ENCODE peak calls at places on chromosomes 11 and 22, in nine cellular contexts. V is transverse colon, A is A549, F is tibial nerve, N is prostate gland, R is HCT116, S is endothelial cell of umbilical vein, J is testis, W is Peyer's patch. P is an unnamed sample.

GRCh38 chr11:38547464-38547863 is 1949.4 kb upstream of the RAG2 start:
- DNase-seq in V (no peak), A (no peak), F (no peak), N (no peak), R (no peak), S (no peak), J (no peak), W (no peak), P (no peak)

GRCh38 chr22:44211946-44212930 is 31.5 kb downstream of the PARVG start:
- DNase-seq in V (no peak), A (no peak), F (no peak), N (no peak), R (no peak), S (no peak), J (no peak), W (no peak), P (no peak)

GRCh38 chr11:115918579-115918978 is 414.4 kb upstream of the CADM1 start:
- DNase-seq in V (no peak), A (no peak), F (no peak), N (no peak), R (no peak), S (no peak), J (no peak), W (no peak), P (no peak)

GRCh38 chr22:40276877-40277823 is 69.2 kb upstream of the ADSL start:
- DNase-seq in V (no peak), A (no peak), F (no peak), N (no peak), R (no peak), S (peak), J (peak), W (no peak), P (no peak)

GRCh38 chr11:24391165-24391564 is 105.7 kb upstream of the LUZP2 start:
- DNase-seq in V (no peak), A (peak), F (no peak), N (no peak), R (no peak), S (no peak), J (no peak), W (no peak), P (no peak)

GRCh38 chr11:75339685-75340409 is 11.6 kb downstream of the ARRB1 start:
- DNase-seq in V (no peak), A (peak), F (no peak), N (no peak), R (no peak), S (peak), J (no peak), W (peak), P (no peak)

GRCh38 chr11:65316979-65317786 is 2.5 kb downstream of the CDC42EP2 start:
- DNase-seq in V (peak), A (peak), F (peak), N (peak), R (peak), S (peak), J (peak), W (peak), P (peak)

GRCh38 chr22:48075604-48076400 is 1313.4 kb downstream of the TBC1D22A start:
- DNase-seq in V (no peak), A (no peak), F (no peak), N (no peak), R (no peak), S (no peak), J (no peak), W (no peak), P (no peak)

GRCh38 chr22:35631597-35631996 is 14.5 kb upstream of the MB start:
- DNase-seq in V (peak), A (peak), F (no peak), N (no peak), R (peak), S (peak), J (peak), W (peak), P (peak)

GRCh38 chr11:44866301-44866700 is 84.4 kb downstream of the TP53I11 start:
- DNase-seq in V (no peak), A (no peak), F (no peak), N (no peak), R (no peak), S (no peak), J (no peak), W (no peak), P (no peak)

GRCh38 chr22:32746715-32747114 is 54.8 kb upstream of the TIMP3 start:
- DNase-seq in V (no peak), A (no peak), F (no peak), N (no peak), R (no peak), S (no peak), J (peak), W (no peak), P (no peak)

GRCh38 chr22:34410111-34410510 is 489.8 kb upstream of the LARGE1 start:
- DNase-seq in V (no peak), A (no peak), F (no peak), N (no peak), R (no peak), S (no peak), J (no peak), W (no peak), P (no peak)

GRCh38 chr11:2523821-2524391 is 79.1 kb downstream of the KCNQ1 start:
- DNase-seq in V (peak), A (no peak), F (peak), N (no peak), R (no peak), S (no peak), J (peak), W (peak), P (peak)

GRCh38 chr11:113782134-113782533 is 2.5 kb downstream of the CLDN25 start:
- DNase-seq in V (no peak), A (no peak), F (no peak), N (no peak), R (no peak), S (no peak), J (no peak), W (no peak), P (no peak)

GRCh38 chr22:43238526-43239006 is 51.6 kb upstream of the TTLL12 start:
- DNase-seq in V (no peak), A (no peak), F (no peak), N (no peak), R (no peak), S (no peak), J (peak), W (no peak), P (no peak)

GRCh38 chr11:67265633-67266423 is 445 bp upstream of the GRK2 start:
- DNase-seq in V (peak), A (peak), F (peak), N (peak), R (no peak), S (peak), J (peak), W (peak), P (peak)

GRCh38 chr22:47174096-47174495 is 411.6 kb downstream of the TBC1D22A start:
- DNase-seq in V (no peak), A (no peak), F (peak), N (no peak), R (no peak), S (no peak), J (no peak), W (peak), P (peak)

GRCh38 chr11:705646-706438 is at the start of gene EPS8L2:
- DNase-seq in V (peak), A (peak), F (no peak), N (peak), R (no peak), S (no peak), J (no peak), W (peak), P (peak)

GRCh38 chr22:48829908-48830307 is 997.8 kb downstream of the BRD1 start:
- DNase-seq in V (no peak), A (no peak), F (no peak), N (no peak), R (no peak), S (no peak), J (no peak), W (no peak), P (no peak)

GRCh38 chr11:68471360-68472340 is 11.1 kb downstream of the PPP6R3 start:
- DNase-seq in V (no peak), A (no peak), F (no peak), N (no peak), R (no peak), S (no peak), J (no peak), W (no peak), P (no peak)

GRCh38 chr11:8766043-8766992 is 83.7 kb downstream of the RPL27A start:
- DNase-seq in V (no peak), A (no peak), F (no peak), N (no peak), R (no peak), S (no peak), J (no peak), W (no peak), P (peak)

GRCh38 chr22:38177926-38178604 is 3.6 kb downstream of the PLA2G6 start:
- DNase-seq in V (peak), A (peak), F (no peak), N (peak), R (peak), S (peak), J (peak), W (peak), P (peak)

GRCh38 chr11:86676533-86677154 is 4.2 kb upstream of the ME3 start:
- DNase-seq in V (no peak), A (peak), F (no peak), N (no peak), R (peak), S (no peak), J (no peak), W (no peak), P (no peak)

GRCh38 chr11:27234043-27234668 is 128.9 kb downstream of the CCDC34 start:
- DNase-seq in V (peak), A (peak), F (no peak), N (no peak), R (no peak), S (no peak), J (no peak), W (peak), P (no peak)

GRCh38 chr22:35524966-35525686 is 15.5 kb upstream of the RASD2 start:
- DNase-seq in V (no peak), A (no peak), F (no peak), N (no peak), R (no peak), S (no peak), J (peak), W (no peak), P (no peak)

GRCh38 chr11:27514558-27514957 is 8.0 kb upstream of the LIN7C start:
- DNase-seq in V (no peak), A (no peak), F (no peak), N (peak), R (no peak), S (no peak), J (no peak), W (no peak), P (no peak)

GRCh38 chr22:22446527-22446926 is 62.0 kb downstream of the ZNF280B start:
- DNase-seq in V (no peak), A (no peak), F (no peak), N (no peak), R (no peak), S (no peak), J (no peak), W (no peak), P (no peak)

GRCh38 chr22:28021116-28021997 is 102.3 kb upstream of the PITPNB start:
- DNase-seq in V (no peak), A (no peak), F (no peak), N (no peak), R (no peak), S (no peak), J (peak), W (peak), P (no peak)

GRCh38 chr11:132610216-132610615 is 922.1 kb downstream of the OPCML start:
- DNase-seq in V (no peak), A (no peak), F (no peak), N (no peak), R (no peak), S (no peak), J (no peak), W (no peak), P (no peak)

GRCh38 chr11:27864046-27865025 is 164.1 kb upstream of the BDNF start:
- DNase-seq in V (peak), A (no peak), F (no peak), N (peak), R (no peak), S (no peak), J (no peak), W (no peak), P (peak)

GRCh38 chr11:111585371-111585770 is 16.9 kb upstream of the SIK2 start:
- DNase-seq in V (no peak), A (no peak), F (no peak), N (no peak), R (no peak), S (peak), J (no peak), W (no peak), P (no peak)

GRCh38 chr11:12288212-12288933 is 89.0 kb upstream of the PARVA start:
- DNase-seq in V (peak), A (peak), F (peak), N (peak), R (peak), S (peak), J (peak), W (peak), P (peak)

GRCh38 chr11:94790771-94791180 is 22.6 kb downstream of the AMOTL1 start:
- DNase-seq in V (no peak), A (no peak), F (no peak), N (no peak), R (peak), S (no peak), J (no peak), W (no peak), P (no peak)

GRCh38 chr11:102546427-102546826 is 15.9 kb upstream of the MMP7 start:
- DNase-seq in V (no peak), A (no peak), F (no peak), N (no peak), R (no peak), S (no peak), J (no peak), W (no peak), P (no peak)

GRCh38 chr11:20155683-20156279 is 4.5 kb downstream of the DBX1 start:
- DNase-seq in V (no peak), A (no peak), F (no peak), N (no peak), R (no peak), S (no peak), J (no peak), W (no peak), P (no peak)

GRCh38 chr11:19889531-19889930 is 176.9 kb downstream of the NAV2 start:
- DNase-seq in V (no peak), A (no peak), F (no peak), N (no peak), R (no peak), S (no peak), J (no peak), W (no peak), P (no peak)

GRCh38 chr11:128493570-128493965 is 93.8 kb downstream of the ETS1 start:
- DNase-seq in V (no peak), A (no peak), F (no peak), N (no peak), R (no peak), S (no peak), J (no peak), W (no peak), P (no peak)

GRCh38 chr11:128180446-128181089 is 406.8 kb downstream of the ETS1 start:
- DNase-seq in V (no peak), A (peak), F (no peak), N (no peak), R (no peak), S (peak), J (no peak), W (no peak), P (no peak)

GRCh38 chr22:31346733-31347250 is 646 bp upstream of the PATZ1 start:
- DNase-seq in V (peak), A (peak), F (peak), N (peak), R (no peak), S (peak), J (peak), W (peak), P (peak)
- TF ChIP-seq POLR2A in V (no peak), A (peak), F (no peak), N (no peak), R (no peak), S (peak), J (no peak), W (no peak), P (no peak)

DNA sequence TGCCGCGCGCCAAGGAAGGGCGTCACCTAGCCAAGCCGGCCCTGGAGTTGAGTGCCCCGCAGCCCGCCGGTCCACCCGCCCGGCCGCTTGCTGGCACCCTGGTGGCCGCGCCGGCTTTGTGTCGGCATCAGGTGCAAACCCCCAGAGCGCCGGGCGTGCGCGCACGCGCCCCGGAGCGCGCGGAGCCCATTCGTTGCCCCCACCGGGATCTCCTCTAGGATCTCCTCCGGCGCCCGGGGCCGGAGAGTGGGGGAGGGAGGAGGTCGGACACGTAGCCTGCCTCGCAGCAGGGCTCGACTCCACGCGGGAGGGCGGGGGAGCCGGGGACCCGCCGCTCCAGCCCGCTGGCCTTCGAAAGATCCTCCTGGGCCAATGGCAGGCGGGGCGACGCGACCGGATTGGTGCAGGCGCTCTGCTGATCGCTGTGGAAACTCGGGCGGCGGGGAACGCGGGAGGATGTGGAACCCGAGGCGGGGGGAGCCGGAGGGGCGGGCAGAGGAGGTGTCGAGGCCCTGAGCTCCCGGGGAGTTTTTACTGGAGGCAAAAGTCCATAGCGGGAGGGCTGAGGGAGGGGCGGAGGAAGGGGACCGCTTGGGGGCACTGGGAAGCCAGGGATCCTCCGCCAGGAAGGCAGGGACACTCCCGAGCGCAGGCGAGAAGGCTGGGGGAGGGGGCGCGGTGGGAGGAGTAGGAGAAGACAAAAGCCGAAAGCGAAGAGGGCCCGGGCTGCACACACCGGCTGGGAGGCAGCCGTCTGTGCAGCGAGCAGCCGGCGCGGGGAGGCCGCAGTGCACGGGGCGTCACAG is at the start of gene FADS2:
- DNase-seq in V (peak), A (peak), F (peak), N (peak), R (no peak), S (peak), J (peak), W (peak), P (peak)
- TF ChIP-seq CTCF in V (no peak), A (peak), F (no peak), N (no peak), R (no peak), S (peak), J (no peak), W (no peak), P (no peak)

GRCh38 chr22:50153756-50154140 is 16.8 kb upstream of the PANX2 start:
- DNase-seq in V (no peak), A (no peak), F (no peak), N (no peak), R (no peak), S (no peak), J (no peak), W (no peak), P (no peak)

GRCh38 chr22:50161508-50162390 is 8.8 kb upstream of the PANX2 start:
- DNase-seq in V (no peak), A (no peak), F (no peak), N (no peak), R (no peak), S (no peak), J (no peak), W (no peak), P (no peak)

GRCh38 chr22:50162391-50162956 is 8.1 kb upstream of the PANX2 start:
- DNase-seq in V (no peak), A (no peak), F (no peak), N (no peak), R (no peak), S (no peak), J (no peak), W (no peak), P (no peak)

GRCh38 chr22:50160947-50161346 is 9.6 kb upstream of the PANX2 start:
- DNase-seq in V (no peak), A (no peak), F (no peak), N (no peak), R (no peak), S (no peak), J (no peak), W (no peak), P (no peak)

DNA sequence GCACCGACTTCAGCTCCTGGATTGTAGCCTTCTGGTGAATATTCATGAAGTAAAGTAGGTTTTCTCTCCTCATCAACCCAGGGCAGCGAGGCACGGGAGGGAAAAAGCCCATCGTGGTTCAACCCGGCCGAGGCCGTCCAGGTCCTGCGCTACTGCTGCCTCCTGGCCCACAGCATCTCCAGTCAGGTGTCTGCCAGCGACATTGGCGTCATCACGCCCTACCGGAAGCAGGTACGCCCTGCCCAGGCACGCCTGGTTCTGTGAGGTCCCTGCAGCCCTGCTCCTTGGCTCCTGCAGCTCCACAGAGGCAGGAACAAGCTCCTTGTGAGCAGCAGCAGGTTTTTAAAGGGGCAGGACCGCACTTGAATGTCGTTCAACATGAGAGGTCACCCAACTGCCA is 12.6 kb upstream of the PANX2 start:
- DNase-seq in V (peak), A (no peak), F (no peak), N (peak), R (no peak), S (no peak), J (no peak), W (peak), P (peak)
- H3K27ac ChIP-seq in V (no peak), A (no peak), F (no peak), N (peak), R (no peak), S (no peak), J (no peak), W (no peak), P (peak)

GRCh38 chr22:19406846-19407245 is 24.7 kb downstream of the HIRA start:
- DNase-seq in V (no peak), A (no peak), F (no peak), N (no peak), R (no peak), S (no peak), J (no peak), W (no peak), P (peak)

GRCh38 chr22:19404676-19405075 is 26.9 kb downstream of the HIRA start:
- DNase-seq in V (no peak), A (no peak), F (no peak), N (no peak), R (no peak), S (no peak), J (no peak), W (no peak), P (no peak)

GRCh38 chr22:19406281-19406811 is 25.2 kb downstream of the HIRA start:
- DNase-seq in V (no peak), A (no peak), F (no peak), N (no peak), R (no peak), S (no peak), J (no peak), W (no peak), P (no peak)

GRCh38 chr22:19405133-19405532 is 26.4 kb downstream of the HIRA start:
- DNase-seq in V (no peak), A (no peak), F (no peak), N (no peak), R (no peak), S (no peak), J (no peak), W (no peak), P (no peak)

GRCh38 chr22:19405652-19406051 is 25.9 kb downstream of the HIRA start:
- DNase-seq in V (no peak), A (no peak), F (no peak), N (no peak), R (no peak), S (no peak), J (no peak), W (no peak), P (peak)
- TF ChIP-seq POLR2A in V (no peak), A (no peak), F (no peak), N (no peak), R (no peak), S (no peak), J (no peak), W (no peak), P (no peak)